ENCODE peak calls at places on chromosome X, in five cellular contexts. One of them, this sample, is unnamed.

GRCh38 chrX:129115104-129115503 is 408.2 kb downstream of the SMARCA1 start:
- DNase-seq in NAMALWA: peak; percentile 59
- DNase-seq in NCI-H460: peak; percentile 52
- DNase-seq in nucleus accumbens: no peak
- DNase-seq in NCI-H82: peak; percentile 87
- DNase-seq in this sample: peak; percentile 13

GRCh38 chrX:9650091-9650490 is 115.6 kb downstream of the GPR143 start:
- DNase-seq in NCI-H460: no peak
- DNase-seq in nucleus accumbens: no peak
- DNase-seq in NAMALWA: no peak
- DNase-seq in NCI-H82: no peak
- DNase-seq in this sample: no peak

GRCh38 chrX:107205770-107206696 is at the start of the genes DNAAF6 and NUP62CL:
- DNase-seq in NCI-H82: peak; percentile 68
- DNase-seq in NCI-H460: peak; percentile 72
- DNase-seq in NAMALWA: peak; percentile 1
- DNase-seq in nucleus accumbens: peak; percentile 46
- DNase-seq in this sample: peak; percentile 82

GRCh38 chrX:25012433-25012735 is 3.4 kb downstream of the ARX start:
- DNase-seq in NAMALWA: no peak
- DNase-seq in NCI-H460: no peak
- DNase-seq in NCI-H82: peak; percentile 17
- DNase-seq in nucleus accumbens: no peak
- DNase-seq in this sample: no peak

GRCh38 chrX:71577682-71578081 is 555 bp upstream of the GCNA start:
- DNase-seq in nucleus accumbens: no peak
- DNase-seq in NAMALWA: no peak
- DNase-seq in NCI-H460: no peak
- DNase-seq in NCI-H82: no peak
- DNase-seq in this sample: no peak

GRCh38 chrX:134654398-134655012 is 3.8 kb downstream of the PLAC1 start:
- DNase-seq in NAMALWA: no peak
- DNase-seq in NCI-H82: no peak
- DNase-seq in nucleus accumbens: no peak
- DNase-seq in NCI-H460: no peak
- DNase-seq in this sample: no peak

GRCh38 chrX:145821291-145821897 is 3.8 kb downstream of the SLITRK2 start:
- DNase-seq in NAMALWA: no peak
- DNase-seq in NCI-H82: peak; percentile 80
- DNase-seq in nucleus accumbens: peak; percentile 77
- DNase-seq in NCI-H460: no peak
- DNase-seq in this sample: no peak

GRCh38 chrX:39877919-39878318 is 219.8 kb downstream of the BCOR start:
- DNase-seq in NAMALWA: no peak
- DNase-seq in NCI-H460: no peak
- DNase-seq in NCI-H82: no peak
- DNase-seq in nucleus accumbens: no peak
- DNase-seq in this sample: no peak

GRCh38 chrX:139881572-139881971 is 51.3 kb downstream of the ATP11C start:
- DNase-seq in NCI-H460: no peak
- DNase-seq in nucleus accumbens: no peak
- DNase-seq in NAMALWA: no peak
- DNase-seq in NCI-H82: no peak
- DNase-seq in this sample: no peak

GRCh38 chrX:136555694-136556093 is 23.7 kb downstream of the VGLL1 start:
- DNase-seq in NAMALWA: no peak
- DNase-seq in NCI-H82: no peak
- DNase-seq in NCI-H460: no peak
- DNase-seq in nucleus accumbens: no peak
- DNase-seq in this sample: no peak

GRCh38 chrX:108167211-108167872 is 75.8 kb downstream of the ATG4A start:
- DNase-seq in NCI-H460: peak; percentile 54
- DNase-seq in NCI-H82: no peak
- DNase-seq in nucleus accumbens: no peak
- DNase-seq in NAMALWA: no peak
- DNase-seq in this sample: peak; percentile 63

GRCh38 chrX:103774070-103774642 is 2.5 kb upstream of the PLP1 start:
- DNase-seq in NCI-H460: peak; percentile 50
- DNase-seq in NCI-H82: peak; percentile 52
- DNase-seq in nucleus accumbens: peak; percentile 33
- DNase-seq in NAMALWA: peak; percentile 3
- DNase-seq in this sample: peak; percentile 12

GRCh38 chrX:71128166-71128833 is 9.9 kb downstream of the MED12 start:
- DNase-seq in NAMALWA: no peak
- DNase-seq in NCI-H460: no peak
- DNase-seq in NCI-H82: no peak
- DNase-seq in nucleus accumbens: no peak
- DNase-seq in this sample: no peak

This sample was measured in A549.